ENCODE peak calls at places on chromosome 6, in six cellular contexts. One of them, this sample, is unnamed.

GRCh38 chr6:54856137-54856536 is 9.6 kb downstream of the FAM83B start:
- DNase-seq in cardiac muscle cell: no peak
- DNase-seq in adrenal gland: no peak
- DNase-seq in BE2C: no peak
- DNase-seq in AG09309: no peak
- DNase-seq in tibial artery: no peak
- DNase-seq in this sample: no peak

GRCh38 chr6:15715060-15715459 is 52.2 kb upstream of the DTNBP1 start:
- DNase-seq in cardiac muscle cell: peak
- DNase-seq in adrenal gland: peak
- DNase-seq in BE2C: no peak
- DNase-seq in AG09309: no peak
- DNase-seq in tibial artery: no peak
- DNase-seq in this sample: no peak

GRCh38 chr6:35583893-35584688 is 71.4 kb upstream of the TULP1 start:
- DNase-seq in cardiac muscle cell: peak
- DNase-seq in adrenal gland: peak
- DNase-seq in BE2C: peak
- DNase-seq in AG09309: peak
- DNase-seq in tibial artery: no peak
- DNase-seq in this sample: peak

GRCh38 chr6:3228791-3229565 is 1.5 kb upstream of the TUBB2B start:
- DNase-seq in cardiac muscle cell: no peak
- DNase-seq in adrenal gland: no peak
- DNase-seq in BE2C: peak
- DNase-seq in AG09309: no peak
- DNase-seq in tibial artery: peak
- DNase-seq in this sample: peak

GRCh38 chr6:147941143-147941542 is 401.5 kb upstream of the SASH1 start:
- DNase-seq in cardiac muscle cell: peak
- DNase-seq in adrenal gland: no peak
- DNase-seq in BE2C: no peak
- DNase-seq in AG09309: peak
- DNase-seq in tibial artery: no peak
- DNase-seq in this sample: no peak

GRCh38 chr6:33118525-33119123 is 42.8 kb downstream of the HLA-DPB1 start:
- DNase-seq in cardiac muscle cell: peak
- DNase-seq in adrenal gland: no peak
- DNase-seq in BE2C: no peak
- DNase-seq in AG09309: peak
- DNase-seq in tibial artery: no peak
- DNase-seq in this sample: no peak

GRCh38 chr6:81793811-81794210 is 41.3 kb upstream of the TENT5A start:
- DNase-seq in cardiac muscle cell: peak
- DNase-seq in adrenal gland: no peak
- DNase-seq in BE2C: no peak
- DNase-seq in AG09309: no peak
- DNase-seq in tibial artery: no peak
- DNase-seq in this sample: no peak

GRCh38 chr6:17431581-17431980 is 38.2 kb downstream of the CAP2 start:
- DNase-seq in cardiac muscle cell: no peak
- DNase-seq in adrenal gland: peak
- DNase-seq in BE2C: no peak
- DNase-seq in AG09309: peak
- DNase-seq in tibial artery: no peak
- DNase-seq in this sample: no peak

GRCh38 chr6:49911252-49911651 is 44.9 kb upstream of the CRISP1 start:
- DNase-seq in cardiac muscle cell: no peak
- DNase-seq in adrenal gland: no peak
- DNase-seq in BE2C: no peak
- DNase-seq in AG09309: no peak
- DNase-seq in tibial artery: no peak
- DNase-seq in this sample: no peak

GRCh38 chr6:166687070-166687469 is 60.0 kb upstream of the RPS6KA2 start:
- DNase-seq in cardiac muscle cell: no peak
- DNase-seq in adrenal gland: no peak
- DNase-seq in BE2C: no peak
- DNase-seq in AG09309: no peak
- DNase-seq in tibial artery: no peak
- DNase-seq in this sample: no peak

GRCh38 chr6:89281779-89282246 is 33.3 kb downstream of the GABRR2 start:
- DNase-seq in cardiac muscle cell: peak
- DNase-seq in adrenal gland: no peak
- DNase-seq in BE2C: peak
- DNase-seq in AG09309: no peak
- DNase-seq in tibial artery: no peak
- DNase-seq in this sample: peak

GRCh38 chr6:18115356-18115755 is 7.1 kb downstream of the NHLRC1 start:
- DNase-seq in cardiac muscle cell: no peak
- DNase-seq in adrenal gland: no peak
- DNase-seq in BE2C: no peak
- DNase-seq in AG09309: no peak
- DNase-seq in tibial artery: no peak
- DNase-seq in this sample: no peak

GRCh38 chr6:157535354-157536217 is 154.6 kb downstream of the ZDHHC14 start:
- DNase-seq in cardiac muscle cell: peak
- DNase-seq in adrenal gland: no peak
- DNase-seq in BE2C: no peak
- DNase-seq in AG09309: peak
- DNase-seq in tibial artery: no peak
- DNase-seq in this sample: no peak

GRCh38 chr6:133423242-133423641 is 182.1 kb downstream of the EYA4 start:
- DNase-seq in cardiac muscle cell: no peak
- DNase-seq in adrenal gland: no peak
- DNase-seq in BE2C: no peak
- DNase-seq in AG09309: no peak
- DNase-seq in tibial artery: no peak
- DNase-seq in this sample: no peak

GRCh38 chr6:109979033-109979921 is 1.2 kb downstream of the GPR6 start:
- DNase-seq in cardiac muscle cell: no peak
- DNase-seq in adrenal gland: no peak
- DNase-seq in BE2C: peak
- DNase-seq in AG09309: no peak
- DNase-seq in tibial artery: no peak
- DNase-seq in this sample: peak

GRCh38 chr6:36730424-36731380 is 33.1 kb downstream of the RAB44 start:
- DNase-seq in cardiac muscle cell: no peak
- DNase-seq in adrenal gland: no peak
- DNase-seq in BE2C: no peak
- DNase-seq in AG09309: no peak
- DNase-seq in tibial artery: no peak
- DNase-seq in this sample: no peak

GRCh38 chr6:114288696-114289095 is 54.1 kb downstream of the HS3ST5 start:
- DNase-seq in cardiac muscle cell: no peak
- DNase-seq in adrenal gland: no peak
- DNase-seq in BE2C: no peak
- DNase-seq in AG09309: no peak
- DNase-seq in tibial artery: no peak
- DNase-seq in this sample: no peak

GRCh38 chr6:44152109-44152461 is 6.5 kb upstream of the CAPN11 start:
- DNase-seq in cardiac muscle cell: no peak
- DNase-seq in adrenal gland: no peak
- DNase-seq in BE2C: no peak
- DNase-seq in AG09309: no peak
- DNase-seq in tibial artery: no peak
- DNase-seq in this sample: no peak

GRCh38 chr6:44150317-44150917 is 8.2 kb upstream of the CAPN11 start:
- DNase-seq in cardiac muscle cell: no peak
- DNase-seq in adrenal gland: no peak
- DNase-seq in BE2C: no peak
- DNase-seq in AG09309: no peak
- DNase-seq in tibial artery: no peak
- DNase-seq in this sample: no peak

GRCh38 chr6:44152533-44152932 is 6.1 kb upstream of the CAPN11 start:
- DNase-seq in cardiac muscle cell: no peak
- DNase-seq in adrenal gland: no peak
- DNase-seq in BE2C: no peak
- DNase-seq in AG09309: no peak
- DNase-seq in tibial artery: no peak
- DNase-seq in this sample: no peak

GRCh38 chr6:44149369-44150012 is 9.1 kb upstream of the CAPN11 start:
- DNase-seq in cardiac muscle cell: no peak
- DNase-seq in adrenal gland: no peak
- DNase-seq in BE2C: no peak
- DNase-seq in AG09309: no peak
- DNase-seq in tibial artery: no peak
- DNase-seq in this sample: no peak

GRCh38 chr6:44151348-44152108 is 7.1 kb upstream of the CAPN11 start:
- DNase-seq in cardiac muscle cell: peak
- DNase-seq in adrenal gland: peak
- DNase-seq in BE2C: peak
- DNase-seq in AG09309: no peak
- DNase-seq in tibial artery: peak
- DNase-seq in this sample: peak
- TF ChIP-seq CTCF in cardiac muscle cell: peak
- TF ChIP-seq CTCF in adrenal gland: peak
- TF ChIP-seq CTCF in BE2C: peak
- TF ChIP-seq CTCF in AG09309: peak
- TF ChIP-seq CTCF in tibial artery: peak
- TF ChIP-seq CTCF in this sample: peak

DNA sequence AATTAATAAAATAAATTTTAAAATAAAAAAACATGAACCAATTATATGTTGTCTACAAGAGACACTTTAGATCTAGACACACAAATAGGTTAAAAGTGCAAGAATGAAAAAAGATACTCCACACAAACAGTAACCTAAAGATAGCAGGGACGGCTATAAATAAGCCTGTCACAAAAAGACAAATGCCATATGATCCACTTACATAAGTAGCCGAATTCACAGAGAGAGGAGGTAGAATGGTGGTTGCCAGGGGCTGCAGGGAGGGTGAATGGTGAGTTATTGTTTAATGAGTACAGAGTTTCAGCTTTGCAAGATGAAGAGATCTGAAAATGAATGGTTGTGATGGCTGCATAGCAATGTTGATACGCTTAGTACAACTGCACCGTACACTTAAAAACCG is 32.7 kb downstream of the KATNA1 start:
- DNase-seq in cardiac muscle cell: no peak
- DNase-seq in adrenal gland: no peak
- DNase-seq in BE2C: no peak
- DNase-seq in AG09309: no peak
- DNase-seq in tibial artery: no peak
- DNase-seq in this sample: no peak
- TF ChIP-seq CTCF in cardiac muscle cell: no peak
- TF ChIP-seq CTCF in adrenal gland: no peak
- TF ChIP-seq CTCF in BE2C: no peak
- TF ChIP-seq CTCF in AG09309: no peak
- TF ChIP-seq CTCF in tibial artery: no peak
- TF ChIP-seq CTCF in this sample: no peak

DNA sequence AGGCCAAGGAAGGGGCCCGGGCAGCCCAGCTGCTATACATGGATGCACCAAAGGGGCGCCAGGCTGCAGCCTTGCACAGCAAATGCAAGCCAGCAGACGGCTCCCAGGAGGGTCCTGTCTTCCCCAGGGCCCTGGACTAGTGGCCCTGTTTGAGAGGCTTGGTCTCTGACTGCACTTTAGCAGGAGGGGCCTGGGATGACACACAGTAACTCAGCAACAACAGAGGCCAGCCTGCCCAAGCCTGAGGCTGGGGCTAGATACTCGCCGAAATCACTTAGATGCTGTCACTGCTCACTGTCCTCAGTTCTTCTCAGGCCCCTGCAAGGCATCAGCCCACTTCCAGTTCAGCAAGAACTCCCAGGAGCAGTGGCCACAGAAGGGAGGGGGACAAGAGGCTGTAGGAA is 73.5 kb downstream of the TRAM2 start:
- DNase-seq in cardiac muscle cell: no peak
- DNase-seq in adrenal gland: no peak
- DNase-seq in BE2C: peak
- DNase-seq in AG09309: no peak
- DNase-seq in tibial artery: no peak
- DNase-seq in this sample: peak
- TF ChIP-seq CTCF in cardiac muscle cell: no peak
- TF ChIP-seq CTCF in adrenal gland: no peak
- TF ChIP-seq CTCF in BE2C: peak
- TF ChIP-seq CTCF in AG09309: no peak
- TF ChIP-seq CTCF in tibial artery: peak
- TF ChIP-seq CTCF in this sample: peak

DNA sequence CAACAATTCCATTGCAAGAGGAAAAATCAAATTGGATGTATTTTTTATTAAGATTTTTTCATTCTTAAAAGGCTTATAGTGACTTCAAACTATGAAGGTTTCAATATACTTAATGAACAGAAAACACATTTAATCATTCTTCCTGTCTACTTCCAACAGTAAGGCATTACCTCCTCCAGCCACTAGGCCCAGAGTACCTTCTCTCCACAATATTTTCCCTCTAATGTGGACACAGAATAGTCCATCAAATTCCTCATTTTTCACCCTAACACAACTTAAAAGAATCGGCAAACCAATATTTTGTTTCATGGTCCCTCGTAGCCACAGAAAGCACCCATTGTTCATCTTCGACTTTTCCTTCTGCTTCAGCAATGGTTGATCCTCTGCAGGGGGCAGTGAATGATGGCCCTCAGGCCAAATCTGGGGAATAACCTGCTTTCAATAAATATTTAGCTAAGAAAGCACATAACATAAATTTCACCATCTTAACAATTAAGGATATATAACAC is 335.4 kb upstream of the ID4 start:
- DNase-seq in cardiac muscle cell: no peak
- DNase-seq in adrenal gland: no peak
- DNase-seq in BE2C: no peak
- DNase-seq in AG09309: no peak
- DNase-seq in tibial artery: no peak
- DNase-seq in this sample: no peak
- TF ChIP-seq CTCF in cardiac muscle cell: no peak
- TF ChIP-seq CTCF in adrenal gland: no peak
- TF ChIP-seq CTCF in BE2C: no peak
- TF ChIP-seq CTCF in AG09309: no peak
- TF ChIP-seq CTCF in tibial artery: no peak
- TF ChIP-seq CTCF in this sample: peak

GRCh38 chr6:57221191-57221935 is 744 bp downstream of the RAB23 start:
- DNase-seq in cardiac muscle cell: peak
- DNase-seq in adrenal gland: peak
- DNase-seq in BE2C: peak
- DNase-seq in AG09309: no peak
- DNase-seq in tibial artery: peak
- DNase-seq in this sample: peak
- TF ChIP-seq CTCF in cardiac muscle cell: peak
- TF ChIP-seq CTCF in adrenal gland: peak
- TF ChIP-seq CTCF in BE2C: peak
- TF ChIP-seq CTCF in AG09309: peak
- TF ChIP-seq CTCF in tibial artery: peak
- TF ChIP-seq CTCF in this sample: peak

GRCh38 chr6:43402819-43403218 is 24.5 kb upstream of the ABCC10 start:
- DNase-seq in cardiac muscle cell: no peak
- DNase-seq in adrenal gland: no peak
- DNase-seq in BE2C: no peak
- DNase-seq in AG09309: no peak
- DNase-seq in tibial artery: no peak
- DNase-seq in this sample: no peak
- TF ChIP-seq CTCF in cardiac muscle cell: no peak
- TF ChIP-seq CTCF in adrenal gland: no peak
- TF ChIP-seq CTCF in BE2C: peak
- TF ChIP-seq CTCF in AG09309: no peak
- TF ChIP-seq CTCF in tibial artery: no peak
- TF ChIP-seq CTCF in this sample: no peak

GRCh38 chr6:31689249-31690110 is 8.6 kb upstream of the LY6G5C start:
- DNase-seq in cardiac muscle cell: no peak
- DNase-seq in adrenal gland: no peak
- DNase-seq in BE2C: peak
- DNase-seq in AG09309: no peak
- DNase-seq in tibial artery: no peak
- DNase-seq in this sample: peak
- TF ChIP-seq CTCF in cardiac muscle cell: peak
- TF ChIP-seq CTCF in adrenal gland: no peak
- TF ChIP-seq CTCF in BE2C: peak
- TF ChIP-seq CTCF in AG09309: peak
- TF ChIP-seq CTCF in tibial artery: no peak
- TF ChIP-seq CTCF in this sample: no peak

This sample was measured in endothelial cell.